ENCODE peak calls at places on chromosomes 2 and 18, in ten cellular contexts. One of them, this sample, is unnamed.

GRCh38 chr18:66635342-66635741 is 31.5 kb upstream of the CDH19 start:
- DNase-seq in mesenchymal stem cell: no peak
- DNase-seq in IMR-90: no peak
- DNase-seq in psoas muscle: no peak
- DNase-seq in naive thymus-derived CD4-positive, alpha-beta T cell: no peak
- DNase-seq in hepatocyte: no peak
- DNase-seq in HCT116: no peak
- DNase-seq in uterus: no peak
- DNase-seq in upper lobe of left lung: no peak
- DNase-seq in GM23248: no peak
- DNase-seq in this sample: no peak

GRCh38 chr2:109513749-109514588 is 99.8 kb downstream of the SEPTIN10 start:
- DNase-seq in mesenchymal stem cell: peak; percentile 91
- DNase-seq in IMR-90: peak; percentile 95
- DNase-seq in psoas muscle: no peak
- DNase-seq in naive thymus-derived CD4-positive, alpha-beta T cell: no peak
- DNase-seq in hepatocyte: peak; percentile 64
- DNase-seq in HCT116: no peak
- DNase-seq in uterus: peak; percentile 72
- DNase-seq in upper lobe of left lung: no peak
- DNase-seq in GM23248: peak; percentile 97
- DNase-seq in this sample: peak; percentile 71

GRCh38 chr2:240021488-240022104 is 3.5 kb downstream of the NDUFA10 start:
- DNase-seq in mesenchymal stem cell: peak; percentile 75
- DNase-seq in IMR-90: peak; percentile 47
- DNase-seq in psoas muscle: peak; percentile 80
- DNase-seq in naive thymus-derived CD4-positive, alpha-beta T cell: peak; percentile 43
- DNase-seq in hepatocyte: peak; percentile 88
- DNase-seq in HCT116: peak; percentile 28
- DNase-seq in uterus: peak; percentile 37
- DNase-seq in upper lobe of left lung: no peak
- DNase-seq in GM23248: peak; percentile 68
- DNase-seq in this sample: no peak

GRCh38 chr2:149715005-149715592 is 127.5 kb upstream of the MMADHC start:
- DNase-seq in mesenchymal stem cell: peak; percentile 56
- DNase-seq in IMR-90: peak; percentile 55
- DNase-seq in psoas muscle: no peak
- DNase-seq in naive thymus-derived CD4-positive, alpha-beta T cell: no peak
- DNase-seq in hepatocyte: peak; percentile 39
- DNase-seq in HCT116: peak; percentile 35
- DNase-seq in uterus: no peak
- DNase-seq in upper lobe of left lung: no peak
- DNase-seq in GM23248: peak; percentile 68
- DNase-seq in this sample: no peak

GRCh38 chr2:14524041-14524802 is 108.3 kb upstream of the LRATD1 start:
- DNase-seq in mesenchymal stem cell: peak; percentile 54
- DNase-seq in IMR-90: peak; percentile 89
- DNase-seq in psoas muscle: no peak
- DNase-seq in naive thymus-derived CD4-positive, alpha-beta T cell: no peak
- DNase-seq in hepatocyte: no peak
- DNase-seq in HCT116: no peak
- DNase-seq in uterus: no peak
- DNase-seq in upper lobe of left lung: no peak
- DNase-seq in GM23248: peak; percentile 79
- DNase-seq in this sample: no peak

GRCh38 chr2:126655500-126656310 is at the start of gene GYPC:
- DNase-seq in mesenchymal stem cell: peak; percentile 98
- DNase-seq in IMR-90: peak; percentile 82
- DNase-seq in psoas muscle: peak; percentile 94
- DNase-seq in naive thymus-derived CD4-positive, alpha-beta T cell: no peak
- DNase-seq in hepatocyte: peak; percentile 41
- DNase-seq in HCT116: no peak
- DNase-seq in uterus: peak; percentile 74
- DNase-seq in upper lobe of left lung: peak; percentile 91
- DNase-seq in GM23248: peak; percentile 78
- DNase-seq in this sample: peak; percentile 91

GRCh38 chr2:48482313-48482712 is 47.6 kb upstream of the STON1 start:
- DNase-seq in mesenchymal stem cell: no peak
- DNase-seq in IMR-90: peak; percentile 88
- DNase-seq in psoas muscle: no peak
- DNase-seq in naive thymus-derived CD4-positive, alpha-beta T cell: no peak
- DNase-seq in hepatocyte: peak; percentile 7
- DNase-seq in HCT116: no peak
- DNase-seq in uterus: no peak
- DNase-seq in upper lobe of left lung: no peak
- DNase-seq in GM23248: no peak
- DNase-seq in this sample: no peak

GRCh38 chr2:75182606-75183005 is 16.7 kb downstream of the TACR1 start:
- DNase-seq in mesenchymal stem cell: no peak
- DNase-seq in IMR-90: no peak
- DNase-seq in psoas muscle: no peak
- DNase-seq in naive thymus-derived CD4-positive, alpha-beta T cell: no peak
- DNase-seq in hepatocyte: no peak
- DNase-seq in HCT116: no peak
- DNase-seq in uterus: no peak
- DNase-seq in upper lobe of left lung: no peak
- DNase-seq in GM23248: no peak
- DNase-seq in this sample: no peak

GRCh38 chr2:238811293-238811692 is 36.6 kb upstream of the TWIST2 start:
- DNase-seq in mesenchymal stem cell: no peak
- DNase-seq in IMR-90: peak; percentile 6
- DNase-seq in psoas muscle: no peak
- DNase-seq in naive thymus-derived CD4-positive, alpha-beta T cell: no peak
- DNase-seq in hepatocyte: no peak
- DNase-seq in HCT116: no peak
- DNase-seq in uterus: no peak
- DNase-seq in upper lobe of left lung: no peak
- DNase-seq in GM23248: peak; percentile 90
- DNase-seq in this sample: no peak

GRCh38 chr2:224217962-224218347 is 178.9 kb upstream of the SERPINE2 start:
- DNase-seq in mesenchymal stem cell: no peak
- DNase-seq in IMR-90: peak; percentile 90
- DNase-seq in psoas muscle: no peak
- DNase-seq in naive thymus-derived CD4-positive, alpha-beta T cell: no peak
- DNase-seq in hepatocyte: peak; percentile 28
- DNase-seq in HCT116: no peak
- DNase-seq in uterus: no peak
- DNase-seq in upper lobe of left lung: no peak
- DNase-seq in GM23248: peak; percentile 83
- DNase-seq in this sample: peak; percentile 60

GRCh38 chr2:127046579-127046978 is 60.4 kb downstream of the BIN1 start:
- DNase-seq in mesenchymal stem cell: no peak
- DNase-seq in IMR-90: no peak
- DNase-seq in psoas muscle: peak; percentile 73
- DNase-seq in naive thymus-derived CD4-positive, alpha-beta T cell: no peak
- DNase-seq in hepatocyte: no peak
- DNase-seq in HCT116: no peak
- DNase-seq in uterus: no peak
- DNase-seq in upper lobe of left lung: no peak
- DNase-seq in GM23248: no peak
- DNase-seq in this sample: no peak

GRCh38 chr2:38907242-38907641 is 17.6 kb downstream of the ARHGEF33 start:
- DNase-seq in mesenchymal stem cell: no peak
- DNase-seq in IMR-90: no peak
- DNase-seq in psoas muscle: no peak
- DNase-seq in naive thymus-derived CD4-positive, alpha-beta T cell: no peak
- DNase-seq in hepatocyte: no peak
- DNase-seq in HCT116: no peak
- DNase-seq in uterus: no peak
- DNase-seq in upper lobe of left lung: no peak
- DNase-seq in GM23248: no peak
- DNase-seq in this sample: no peak

GRCh38 chr2:38909872-38910271 is 20.2 kb downstream of the ARHGEF33 start:
- DNase-seq in mesenchymal stem cell: no peak
- DNase-seq in IMR-90: no peak
- DNase-seq in psoas muscle: no peak
- DNase-seq in naive thymus-derived CD4-positive, alpha-beta T cell: no peak
- DNase-seq in hepatocyte: no peak
- DNase-seq in HCT116: no peak
- DNase-seq in uterus: no peak
- DNase-seq in upper lobe of left lung: no peak
- DNase-seq in GM23248: no peak
- DNase-seq in this sample: no peak

GRCh38 chr2:38907743-38908562 is 18.3 kb downstream of the ARHGEF33 start:
- DNase-seq in mesenchymal stem cell: no peak
- DNase-seq in IMR-90: no peak
- DNase-seq in psoas muscle: no peak
- DNase-seq in naive thymus-derived CD4-positive, alpha-beta T cell: no peak
- DNase-seq in hepatocyte: no peak
- DNase-seq in HCT116: no peak
- DNase-seq in uterus: no peak
- DNase-seq in upper lobe of left lung: no peak
- DNase-seq in GM23248: peak; percentile 21
- DNase-seq in this sample: no peak

GRCh38 chr2:38900726-38901125 is 11.1 kb downstream of the ARHGEF33 start:
- DNase-seq in mesenchymal stem cell: no peak
- DNase-seq in IMR-90: no peak
- DNase-seq in psoas muscle: no peak
- DNase-seq in naive thymus-derived CD4-positive, alpha-beta T cell: no peak
- DNase-seq in hepatocyte: no peak
- DNase-seq in HCT116: no peak
- DNase-seq in uterus: no peak
- DNase-seq in upper lobe of left lung: no peak
- DNase-seq in GM23248: no peak
- DNase-seq in this sample: no peak

DNA sequence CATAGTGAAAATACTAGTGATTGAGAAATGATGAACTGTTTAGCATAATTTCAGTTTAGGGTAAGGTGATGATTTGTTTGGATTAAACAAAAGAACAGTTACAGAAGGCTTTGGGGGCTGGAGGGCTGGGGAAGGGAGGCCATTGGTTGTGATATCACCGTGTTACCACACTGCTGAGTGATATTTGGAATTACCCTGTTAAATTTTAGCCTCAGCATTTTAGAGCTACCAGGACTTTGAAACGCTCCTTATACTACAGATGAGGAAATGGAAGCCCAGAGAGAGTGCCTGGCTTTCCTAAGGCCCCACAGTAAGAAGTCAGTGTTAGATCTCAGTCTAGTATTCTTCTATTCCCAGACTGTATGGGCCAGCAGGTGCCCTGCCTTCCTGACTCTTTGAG is 15.6 kb downstream of the ARHGEF33 start:
- DNase-seq in mesenchymal stem cell: no peak
- DNase-seq in IMR-90: no peak
- DNase-seq in psoas muscle: no peak
- DNase-seq in naive thymus-derived CD4-positive, alpha-beta T cell: no peak
- DNase-seq in hepatocyte: no peak
- DNase-seq in HCT116: no peak
- DNase-seq in uterus: no peak
- DNase-seq in upper lobe of left lung: no peak
- DNase-seq in GM23248: no peak
- DNase-seq in this sample: no peak
- H3K36me3 ChIP-seq in mesenchymal stem cell: no peaks in the 10 kb centered on the region
- H3K36me3 ChIP-seq in IMR-90: no peaks in the 10 kb centered on the region
- H3K36me3 ChIP-seq in psoas muscle: no peaks in the 10 kb centered on the region
- H3K36me3 ChIP-seq in naive thymus-derived CD4-positive, alpha-beta T cell: no peaks in the 10 kb centered on the region
- H3K36me3 ChIP-seq in hepatocyte: no peaks in the 10 kb centered on the region
- H3K36me3 ChIP-seq in HCT116: no peaks in the 10 kb centered on the region
- H3K36me3 ChIP-seq in uterus: no peaks in the 10 kb centered on the region
- H3K36me3 ChIP-seq in upper lobe of left lung: no peaks in the 10 kb centered on the region
- H3K36me3 ChIP-seq in GM23248: no peaks in the 10 kb centered on the region
- H3K36me3 ChIP-seq in this sample: no peaks in the 10 kb centered on the region

DNA sequence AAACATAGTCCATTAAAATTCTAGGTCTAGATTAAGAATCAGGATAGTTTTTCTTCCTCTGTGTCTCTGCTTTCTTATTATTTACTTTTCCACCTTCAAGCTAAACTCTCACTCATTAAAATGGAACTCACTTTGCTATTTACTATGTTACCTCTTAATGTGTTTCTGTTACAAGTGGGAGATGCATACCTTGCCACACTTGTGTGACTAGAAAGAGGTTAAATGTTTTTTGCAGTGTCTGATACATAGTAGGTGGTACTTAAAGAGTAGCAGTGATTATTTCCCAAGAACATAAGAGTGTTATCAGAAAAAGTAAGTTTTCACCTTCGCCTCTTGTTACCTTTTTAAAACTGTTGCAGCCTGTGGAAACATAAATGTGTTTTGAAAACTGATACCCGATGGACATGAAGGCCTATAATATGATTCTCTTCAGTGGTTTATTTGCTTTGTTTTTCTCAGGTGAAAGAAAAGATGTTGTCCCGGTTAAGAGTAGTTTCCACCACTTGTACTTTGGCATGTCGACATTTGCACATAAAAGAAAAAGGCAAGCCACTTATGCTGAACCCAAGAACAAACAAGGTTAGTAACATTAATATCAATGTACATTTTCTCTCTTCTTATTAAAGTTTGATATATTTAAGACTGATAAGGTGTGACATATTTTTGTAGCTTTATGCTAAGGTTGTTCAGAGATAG is 16.6 kb downstream of the ME2 start:
- DNase-seq in mesenchymal stem cell: no peak
- DNase-seq in IMR-90: no peak
- DNase-seq in psoas muscle: no peak
- DNase-seq in naive thymus-derived CD4-positive, alpha-beta T cell: no peak
- DNase-seq in hepatocyte: no peak
- DNase-seq in HCT116: no peak
- DNase-seq in uterus: no peak
- DNase-seq in upper lobe of left lung: no peak
- DNase-seq in GM23248: no peak
- DNase-seq in this sample: no peak
- H3K36me3 ChIP-seq in mesenchymal stem cell: peaks cover 22% of the 10 kb centered on the region
- H3K36me3 ChIP-seq in IMR-90: peaks cover 2% of the 10 kb centered on the region
- H3K36me3 ChIP-seq in psoas muscle: peaks cover 33% of the 10 kb centered on the region
- H3K36me3 ChIP-seq in naive thymus-derived CD4-positive, alpha-beta T cell: no peaks in the 10 kb centered on the region
- H3K36me3 ChIP-seq in hepatocyte: no peaks in the 10 kb centered on the region
- H3K36me3 ChIP-seq in HCT116: no peaks in the 10 kb centered on the region
- H3K36me3 ChIP-seq in uterus: no peaks in the 10 kb centered on the region
- H3K36me3 ChIP-seq in upper lobe of left lung: no peaks in the 10 kb centered on the region
- H3K36me3 ChIP-seq in GM23248: peaks cover 5% of the 10 kb centered on the region
- H3K36me3 ChIP-seq in this sample: peaks cover 25% of the 10 kb centered on the region

GRCh38 chr2:226076529-226076928 is 677.0 kb downstream of the NYAP2 start:
- DNase-seq in mesenchymal stem cell: no peak
- DNase-seq in IMR-90: no peak
- DNase-seq in psoas muscle: no peak
- DNase-seq in naive thymus-derived CD4-positive, alpha-beta T cell: no peak
- DNase-seq in hepatocyte: no peak
- DNase-seq in HCT116: no peak
- DNase-seq in uterus: no peak
- DNase-seq in upper lobe of left lung: no peak
- DNase-seq in GM23248: peak; percentile 13
- DNase-seq in this sample: no peak
- H3K36me3 ChIP-seq in mesenchymal stem cell: no peaks in the 10 kb centered on the region
- H3K36me3 ChIP-seq in IMR-90: no peaks in the 10 kb centered on the region
- H3K36me3 ChIP-seq in psoas muscle: no peaks in the 10 kb centered on the region
- H3K36me3 ChIP-seq in naive thymus-derived CD4-positive, alpha-beta T cell: no peaks in the 10 kb centered on the region
- H3K36me3 ChIP-seq in hepatocyte: no peaks in the 10 kb centered on the region
- H3K36me3 ChIP-seq in HCT116: peaks cover 7% of the 10 kb centered on the region
- H3K36me3 ChIP-seq in uterus: no peaks in the 10 kb centered on the region
- H3K36me3 ChIP-seq in upper lobe of left lung: no peaks in the 10 kb centered on the region
- H3K36me3 ChIP-seq in GM23248: no peaks in the 10 kb centered on the region
- H3K36me3 ChIP-seq in this sample: no peaks in the 10 kb centered on the region

DNA sequence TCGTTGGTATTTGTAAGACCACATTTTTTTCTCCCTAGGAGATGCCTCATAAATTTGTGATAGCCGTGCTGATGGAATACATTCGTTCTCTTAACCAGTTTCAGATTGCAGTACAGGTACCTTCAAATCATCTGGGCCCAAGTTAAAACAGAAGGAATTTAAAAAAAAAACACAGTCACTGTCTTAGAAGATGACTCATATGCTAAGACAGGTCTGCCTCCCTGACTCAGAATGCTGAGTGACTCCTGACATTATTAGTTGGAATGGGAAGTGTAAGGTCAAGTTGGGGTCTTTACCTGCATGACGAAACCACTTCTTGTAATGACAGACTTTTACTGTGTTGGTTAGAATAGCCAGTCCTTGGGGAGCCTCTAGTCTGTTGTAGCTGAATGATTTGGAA is 26.3 kb downstream of the RMC1 start:
- DNase-seq in mesenchymal stem cell: peak; percentile 67
- DNase-seq in IMR-90: peak; percentile 62
- DNase-seq in psoas muscle: no peak
- DNase-seq in naive thymus-derived CD4-positive, alpha-beta T cell: no peak
- DNase-seq in hepatocyte: peak; percentile 40
- DNase-seq in HCT116: peak; percentile 81
- DNase-seq in uterus: no peak
- DNase-seq in upper lobe of left lung: no peak
- DNase-seq in GM23248: peak; percentile 82
- DNase-seq in this sample: no peak
- H3K36me3 ChIP-seq in mesenchymal stem cell: peaks cover 89% of the 10 kb centered on the region
- H3K36me3 ChIP-seq in IMR-90: peaks cover 69% of the 10 kb centered on the region
- H3K36me3 ChIP-seq in psoas muscle: peaks cover 99% of the 10 kb centered on the region
- H3K36me3 ChIP-seq in naive thymus-derived CD4-positive, alpha-beta T cell: peaks cover 18% of the 10 kb centered on the region
- H3K36me3 ChIP-seq in hepatocyte: no peaks in the 10 kb centered on the region
- H3K36me3 ChIP-seq in HCT116: peaks cover 42% of the 10 kb centered on the region
- H3K36me3 ChIP-seq in uterus: no peaks in the 10 kb centered on the region
- H3K36me3 ChIP-seq in upper lobe of left lung: peaks cover 50% of the 10 kb centered on the region
- H3K36me3 ChIP-seq in GM23248: peaks cover 39% of the 10 kb centered on the region
- H3K36me3 ChIP-seq in this sample: peaks cover 88% of the 10 kb centered on the region